ENCODE peak calls at places on chromosomes 16 and 17, in four cellular contexts. A is K562, F is H1, U is HepG2. G is an unnamed sample.

GRCh38 chr17:27793168-27793905 is 7.0 kb downstream of the NOS2 start:
- DNase-seq in A (peak), F (no peak), U (no peak), G (no peak)

GRCh38 chr17:6753006-6753445 is 2.8 kb upstream of the XAF1 start:
- DNase-seq in A (no peak), F (no peak), U (peak), G (peak)

GRCh38 chr16:739560-740458 is 988 bp downstream of the CIAO3 start:
- DNase-seq in A (no peak), F (no peak), U (peak), G (no peak)

GRCh38 chr17:17063546-17064122 is 21.4 kb downstream of the MPRIP start:
- DNase-seq in A (no peak), F (no peak), U (no peak), G (no peak)

GRCh38 chr16:30499284-30499683 is 26.7 kb downstream of the ITGAL start:
- DNase-seq in A (peak), F (no peak), U (no peak), G (no peak)

GRCh38 chr16:71440669-71441347 is 1.0 kb downstream of the TLE7 start:
- DNase-seq in A (peak), F (peak), U (peak), G (no peak)

GRCh38 chr17:76452102-76452645 is 778 bp downstream of the UBE2O start:
- DNase-seq in A (no peak), F (no peak), U (no peak), G (no peak)

GRCh38 chr17:77428020-77428781 is 287.4 kb downstream of the SEC14L1 start:
- DNase-seq in A (peak), F (no peak), U (no peak), G (no peak)

GRCh38 chr16:11639925-11640899 is 28.0 kb upstream of the SNN start:
- DNase-seq in A (no peak), F (no peak), U (peak), G (peak)

GRCh38 chr16:50213939-50214519 is 52.3 kb upstream of the ADCY7 start:
- DNase-seq in A (peak), F (no peak), U (peak), G (peak)

GRCh38 chr17:62094175-62094574 is 29.1 kb upstream of the MED13 start:
- DNase-seq in A (no peak), F (no peak), U (no peak), G (no peak)

GRCh38 chr17:50278526-50279180 is 4.4 kb downstream of the TMEM92 start:
- DNase-seq in A (no peak), F (no peak), U (no peak), G (no peak)

GRCh38 chr17:73365203-73365933 is 53.6 kb upstream of the CDC42EP4 start:
- DNase-seq in A (no peak), F (no peak), U (no peak), G (no peak)

GRCh38 chr16:47045023-47045422 is 71.5 kb upstream of the DNAJA2 start:
- DNase-seq in A (no peak), F (no peak), U (no peak), G (no peak)

GRCh38 chr17:1953866-1954265 is 71.3 kb downstream of the RTN4RL1 start:
- DNase-seq in A (no peak), F (no peak), U (no peak), G (no peak)

GRCh38 chr17:80153004-80153403 is 6.1 kb upstream of the EIF4A3 start:
- DNase-seq in A (no peak), F (no peak), U (no peak), G (no peak)

DNA sequence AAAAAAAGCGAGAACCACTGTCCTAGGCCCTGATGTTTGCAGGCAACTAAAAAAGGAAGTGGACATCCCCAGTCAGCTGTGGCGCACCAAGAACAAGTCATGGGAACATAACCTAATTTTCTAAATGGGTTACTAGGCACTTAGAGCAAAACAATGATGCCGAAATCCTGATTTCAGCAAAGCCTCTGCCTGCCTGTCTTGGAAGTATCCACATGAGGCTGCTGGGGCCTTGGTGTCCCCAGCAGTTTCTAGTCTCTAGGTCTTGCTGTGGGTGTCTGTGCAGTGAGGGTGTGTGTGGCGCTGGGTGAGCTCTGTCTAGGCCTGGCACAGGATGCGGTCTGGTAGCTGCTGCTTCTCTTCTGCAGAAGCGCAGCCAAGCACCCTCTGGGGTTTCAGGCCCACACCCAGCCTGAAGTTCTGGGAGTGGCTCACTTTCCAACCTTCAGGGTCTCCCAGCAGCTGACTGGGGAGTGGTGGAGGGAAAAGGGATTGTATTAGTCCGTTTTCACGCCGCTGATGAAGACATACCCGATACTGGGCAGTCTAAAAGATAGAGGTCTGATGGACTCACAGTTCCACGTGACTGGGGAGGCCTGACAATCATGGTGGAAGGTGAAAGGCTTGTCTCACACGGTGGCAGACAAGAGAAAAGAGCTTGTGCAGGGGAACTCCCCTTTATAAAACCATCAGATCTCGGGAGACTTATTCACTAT is 21.1 kb downstream of the STH start:
- DNase-seq in A (no peak), F (no peak), U (no peak), G (no peak)
- TF ChIP-seq POLR2AphosphoS5 in A (no peak), F (no peak), U (no peak), G (no peak)

GRCh38 chr17:74778960-74779359 is 2.8 kb upstream of the NAT9 start:
- DNase-seq in A (no peak), F (no peak), U (no peak), G (no peak)
- TF ChIP-seq JUN in A (peak), F (no peak), U (no peak), G (peak)

GRCh38 chr17:71467719-71468118 is 653.1 kb upstream of the SOX9 start:
- DNase-seq in A (no peak), F (no peak), U (no peak), G (no peak)
- TF ChIP-seq POLR2AphosphoS5 in A (no peak), F (no peak), U (no peak), G (no peak)

DNA sequence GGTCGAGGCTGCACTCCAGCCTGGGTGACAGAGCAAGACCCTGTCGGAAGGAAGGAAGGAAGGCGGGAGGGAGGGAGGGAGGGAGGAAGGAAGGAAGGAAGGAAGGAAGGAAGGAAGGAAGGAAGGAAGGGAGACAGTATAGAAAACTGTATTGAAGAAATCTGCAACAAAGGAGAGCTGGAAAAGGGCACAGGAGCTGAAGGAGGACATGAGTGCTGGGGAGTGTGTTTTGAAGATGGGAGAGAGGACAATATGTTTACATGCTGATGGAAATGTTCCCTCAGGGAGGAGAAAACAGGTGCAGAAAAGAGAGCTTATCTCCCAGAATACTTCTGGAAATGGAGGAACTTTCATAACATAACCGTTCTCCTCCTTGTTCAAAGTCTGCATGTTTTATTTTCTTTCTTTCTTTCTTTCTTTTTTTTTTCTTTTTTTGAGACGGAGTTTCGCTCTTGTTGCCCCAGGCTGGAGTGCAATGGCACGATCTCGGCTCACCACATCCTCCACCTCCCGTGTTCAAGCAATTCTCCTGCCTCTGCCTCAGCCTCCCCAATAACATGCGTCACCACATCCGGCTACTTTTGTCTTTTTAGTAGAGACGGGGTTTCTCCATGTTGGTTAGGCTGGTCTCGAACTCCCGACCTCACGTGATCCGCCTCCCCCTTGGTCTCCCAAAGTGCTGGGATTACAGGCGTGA is 2.7 kb upstream of the HAP1 start:
- DNase-seq in A (no peak), F (no peak), U (no peak), G (no peak)
- TF ChIP-seq JUN in A (no peak), F (no peak), U (no peak), G (no peak)

DNA sequence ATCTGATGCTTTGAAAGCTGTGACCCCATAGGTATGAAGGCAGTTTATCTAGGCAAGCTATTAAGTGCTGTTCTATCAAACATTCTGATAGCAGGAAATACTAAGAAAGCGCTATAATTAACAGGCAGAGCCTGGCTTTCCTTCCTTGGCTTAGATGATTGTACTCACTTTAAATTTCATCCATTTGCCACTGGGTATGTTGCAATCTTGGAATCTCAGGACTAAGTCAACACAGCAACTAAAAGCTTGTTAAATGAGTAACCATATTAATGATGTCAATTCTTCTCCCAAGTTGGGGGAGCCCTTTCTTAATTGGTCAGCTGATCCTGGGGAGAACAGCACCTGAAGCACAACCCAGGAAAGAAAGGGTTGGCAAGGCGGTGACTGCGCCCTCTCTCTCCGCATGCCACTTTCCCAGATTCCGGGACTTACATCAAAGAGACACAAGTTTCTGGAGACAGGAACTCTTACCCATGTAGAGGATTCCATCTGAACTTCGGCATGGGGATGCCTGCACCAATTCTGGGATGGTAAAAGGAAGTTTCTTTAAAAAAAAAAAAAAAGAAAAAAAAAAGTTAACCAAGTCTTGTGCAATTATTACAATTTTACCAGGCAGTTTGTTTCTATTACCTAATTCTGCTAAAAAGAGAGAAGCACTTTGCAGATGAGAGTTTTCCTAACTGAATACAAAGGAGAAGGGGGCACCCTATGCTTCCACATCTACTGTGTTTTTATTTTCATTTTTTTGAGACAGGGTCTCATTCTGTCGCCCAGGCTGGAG is 54.5 kb upstream of the ICAM2 start:
- DNase-seq in A (no peak), F (no peak), U (peak), G (no peak)
- TF ChIP-seq POLR2AphosphoS5 in A (no peak), F (no peak), U (no peak), G (no peak)